ENCODE peak calls at places on chromosomes 5 and 9, in seven cellular contexts. G is fibroblast of lung; Y is naive thymus-derived CD4-positive, alpha-beta T cell; W is left ventricle myocardium inferior; I is MM.1S; R is bronchial epithelial cell; X is upper lobe of right lung. L is an unnamed sample.

GRCh38 chr5:3899093-3899492 is 303.5 kb downstream of the IRX1 start:
- DNase-seq in G (no peak), Y (no peak), W (no peak), I (no peak), R (no peak), X (no peak), L (no peak)

GRCh38 chr5:31280210-31280609 is 86.7 kb downstream of the CDH6 start:
- DNase-seq in G (no peak), Y (no peak), W (no peak), I (no peak), R (no peak), X (no peak), L (no peak)

GRCh38 chr5:86979801-86980510 is 287.7 kb upstream of the RASA1 start:
- DNase-seq in G (peak), Y (no peak), W (no peak), I (peak), R (peak), X (no peak), L (no peak)

GRCh38 chr5:91383027-91383955 is at the start of gene ARRDC3:
- DNase-seq in G (peak), Y (peak), W (peak), I (peak), R (peak), X (peak), L (peak)

GRCh38 chr5:137206030-137206715 is 293.0 kb downstream of the SPOCK1 start:
- DNase-seq in G (no peak), Y (no peak), W (no peak), I (no peak), R (peak), X (peak), L (no peak)

GRCh38 chr9:135326141-135326540 is 153.4 kb upstream of the PPP1R26 start:
- DNase-seq in G (no peak), Y (no peak), W (no peak), I (no peak), R (no peak), X (no peak), L (no peak)

GRCh38 chr5:172645271-172645670 is 4.2 kb downstream of the NEURL1B start:
- DNase-seq in G (no peak), Y (no peak), W (no peak), I (no peak), R (no peak), X (peak), L (no peak)

GRCh38 chr5:108249785-108250100 is 132.2 kb downstream of the FBXL17 start:
- DNase-seq in G (no peak), Y (no peak), W (no peak), I (no peak), R (no peak), X (no peak), L (no peak)

GRCh38 chr9:86573886-86574285 is 219.7 kb upstream of the TUT7 start:
- DNase-seq in G (no peak), Y (no peak), W (no peak), I (no peak), R (peak), X (no peak), L (no peak)

GRCh38 chr5:93580387-93581100 is 475 bp downstream of the NR2F1-AS1 start:
- DNase-seq in G (peak), Y (no peak), W (no peak), I (peak), R (no peak), X (no peak), L (no peak)

GRCh38 chr5:142110046-142110531 is 1.5 kb downstream of the NDFIP1 start:
- DNase-seq in G (peak), Y (peak), W (no peak), I (no peak), R (no peak), X (no peak), L (peak)

GRCh38 chr5:141135030-141135717 is at the start of gene PCDHB5:
- DNase-seq in G (peak), Y (no peak), W (no peak), I (no peak), R (peak), X (no peak), L (no peak)

DNA sequence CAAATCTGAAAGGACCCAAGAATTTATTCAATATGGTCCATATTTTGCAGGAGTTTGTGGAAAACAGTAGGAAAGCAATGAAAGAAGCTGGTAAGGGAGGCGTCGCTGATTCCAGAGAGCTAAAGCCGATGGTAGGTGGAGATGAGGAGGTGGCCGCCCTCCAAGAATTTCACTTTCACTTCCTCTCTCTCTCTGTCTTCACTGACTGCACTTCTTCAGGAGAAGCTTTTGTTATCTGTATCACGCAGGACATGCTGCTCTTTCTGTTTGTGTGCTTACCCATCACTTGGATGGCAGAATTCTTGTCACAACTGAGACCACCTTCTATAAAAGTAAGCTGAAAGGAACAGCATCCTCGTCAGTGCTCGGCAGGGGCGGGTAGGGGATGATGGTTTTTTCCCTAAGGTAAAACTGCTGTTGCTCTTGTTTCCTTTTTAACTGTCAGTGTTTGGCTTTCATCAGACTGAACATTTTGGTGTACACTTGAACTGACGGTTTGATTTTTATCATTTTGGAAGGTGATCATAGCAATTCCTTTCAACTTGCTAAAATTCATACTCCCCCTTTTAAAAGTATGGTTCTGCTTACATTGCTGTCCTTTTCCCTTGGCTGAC is 62.4 kb upstream of the FSD1L start:
- DNase-seq in G (no peak), Y (peak), W (peak), I (peak), R (no peak), X (no peak), L (peak)
- H3K4me3 ChIP-seq in G (no peak), Y (peak), W (peak), I (peak), R (no peak), X (no peak), L (peak)

DNA sequence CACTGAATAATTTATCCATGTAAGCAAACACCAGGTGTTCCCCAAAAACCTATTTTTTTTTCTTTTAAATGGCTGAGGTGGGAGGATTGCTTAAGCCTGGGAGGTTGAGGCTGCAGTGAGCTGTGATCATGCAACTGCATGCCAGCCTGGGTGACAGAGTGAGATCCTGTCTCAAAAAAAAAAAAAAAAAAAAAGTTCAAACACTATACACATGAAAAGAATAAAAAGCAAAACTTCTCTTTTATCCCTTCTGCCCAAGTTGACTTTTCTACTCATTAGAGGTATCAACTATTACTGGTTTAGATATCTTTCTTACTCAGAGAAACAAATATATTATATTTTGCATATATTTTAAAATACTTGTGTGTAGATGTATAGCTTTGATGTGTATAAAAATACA is 17.8 kb downstream of the DCTN4 start:
- DNase-seq in G (no peak), Y (no peak), W (no peak), I (no peak), R (no peak), X (no peak), L (no peak)
- H3K4me3 ChIP-seq in G (no peak), Y (no peak), W (no peak), I (no peak), R (no peak), X (no peak), L (no peak)

DNA sequence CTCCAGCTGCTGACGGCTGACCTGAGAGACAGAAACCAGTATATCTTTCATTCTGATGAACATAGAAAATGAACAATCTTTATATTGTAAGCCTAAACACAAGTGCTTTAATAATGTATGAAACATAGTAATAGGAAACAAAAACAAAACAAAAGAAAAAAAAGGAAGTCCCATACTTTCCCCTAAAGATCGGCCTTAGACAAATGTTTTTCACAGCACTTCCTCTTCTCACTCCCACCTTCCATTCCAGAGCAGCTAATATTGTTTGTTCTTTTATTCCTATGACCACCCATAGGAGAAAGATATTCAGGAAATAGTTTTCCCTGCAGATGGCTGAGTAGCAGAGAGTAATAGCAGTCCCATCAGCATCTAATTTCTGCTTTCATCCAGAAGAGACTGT is 194.4 kb upstream of the SLC27A6 start:
- DNase-seq in G (no peak), Y (no peak), W (no peak), I (no peak), R (no peak), X (no peak), L (no peak)
- H3K4me3 ChIP-seq in G (no peak), Y (no peak), W (no peak), I (no peak), R (no peak), X (no peak), L (no peak)

DNA sequence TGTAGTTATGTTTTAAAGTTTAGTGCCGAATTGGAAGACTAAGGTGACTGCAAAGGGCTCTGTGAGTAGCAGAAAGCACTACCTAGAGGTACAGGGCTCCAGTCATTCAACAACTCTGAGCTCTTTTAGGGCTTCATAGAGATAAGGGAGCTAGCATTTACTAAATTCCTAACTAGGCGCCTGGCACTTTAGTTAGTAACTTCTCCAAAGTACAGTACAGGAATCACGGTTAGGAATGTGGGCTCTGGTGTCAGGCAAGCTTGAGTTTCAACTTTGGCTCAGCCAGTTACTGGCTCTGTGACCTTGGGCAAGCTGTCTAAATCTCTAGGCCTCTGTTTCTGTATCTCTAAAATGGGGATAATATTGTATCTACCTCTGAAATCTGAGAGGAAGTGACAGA is 115.3 kb downstream of the SLIT3 start:
- DNase-seq in G (no peak), Y (no peak), W (no peak), I (no peak), R (no peak), X (no peak), L (no peak)
- H3K4me3 ChIP-seq in G (no peak), Y (no peak), W (no peak), I (no peak), R (no peak), X (no peak), L (no peak)

DNA sequence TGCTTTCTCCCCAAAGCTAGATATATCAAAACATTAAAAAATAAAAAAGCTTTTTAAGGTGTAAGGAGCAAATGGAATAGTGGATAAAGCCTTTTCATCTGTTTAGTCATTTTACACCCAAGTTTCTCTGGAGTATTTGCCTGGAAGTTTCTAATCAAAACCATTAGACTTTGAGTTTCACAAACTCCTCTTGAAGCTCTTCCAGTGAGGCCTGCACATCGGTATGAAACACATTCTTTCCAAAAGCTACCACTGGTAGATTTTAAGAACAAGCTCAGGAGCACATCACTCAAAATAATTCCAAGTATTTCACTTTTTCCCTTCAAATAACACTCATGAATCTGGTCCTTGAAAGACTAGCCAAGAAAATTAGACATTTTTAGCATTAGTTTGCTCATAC is 5.7 kb downstream of the TRIM52 start:
- DNase-seq in G (no peak), Y (no peak), W (no peak), I (no peak), R (no peak), X (no peak), L (no peak)
- H3K4me3 ChIP-seq in G (no peak), Y (no peak), W (no peak), I (no peak), R (no peak), X (no peak), L (no peak)

L was measured in Jurkat, Clone E6-1.